ENCODE peak calls at places on chromosomes 11 and 22, in seven cellular contexts. One of them, this sample, is unnamed.

GRCh38 chr11:6606471-6607189 is 3.1 kb downstream of the ILK start:
- DNase-seq in neuronal stem cell: peak
- DNase-seq in trophoblast cell: peak
- DNase-seq in mesendoderm: peak
- DNase-seq in H1: peak
- DNase-seq in H9: peak
- DNase-seq in IMR-90: peak
- DNase-seq in this sample: peak

GRCh38 chr11:117818036-117818858 is 6.3 kb downstream of the FXYD2 start:
- DNase-seq in H1: no peak
- DNase-seq in trophoblast cell: peak
- DNase-seq in mesendoderm: peak
- DNase-seq in neuronal stem cell: no peak
- DNase-seq in IMR-90: peak
- DNase-seq in H9: no peak
- DNase-seq in this sample: peak

GRCh38 chr22:43658823-43659222 is 153.3 kb downstream of the EFCAB6 start:
- DNase-seq in trophoblast cell: no peak
- DNase-seq in IMR-90: no peak
- DNase-seq in mesendoderm: peak
- DNase-seq in H1: peak
- DNase-seq in H9: no peak
- DNase-seq in neuronal stem cell: no peak
- DNase-seq in this sample: no peak

GRCh38 chr11:77154381-77155081 is 26.5 kb downstream of the MYO7A start:
- DNase-seq in trophoblast cell: no peak
- DNase-seq in H9: no peak
- DNase-seq in H1: no peak
- DNase-seq in mesendoderm: no peak
- DNase-seq in neuronal stem cell: no peak
- DNase-seq in IMR-90: no peak
- DNase-seq in this sample: no peak

GRCh38 chr22:47446331-47446730 is 683.9 kb downstream of the TBC1D22A start:
- DNase-seq in mesendoderm: no peak
- DNase-seq in H9: no peak
- DNase-seq in H1: no peak
- DNase-seq in trophoblast cell: no peak
- DNase-seq in IMR-90: no peak
- DNase-seq in neuronal stem cell: no peak
- DNase-seq in this sample: no peak

GRCh38 chr11:107665016-107665415 is 46.8 kb downstream of the SLN start:
- DNase-seq in neuronal stem cell: no peak
- DNase-seq in H1: no peak
- DNase-seq in mesendoderm: no peak
- DNase-seq in IMR-90: no peak
- DNase-seq in H9: no peak
- DNase-seq in trophoblast cell: no peak
- DNase-seq in this sample: no peak

GRCh38 chr11:44565746-44566558 is 489 bp downstream of the CD82 start:
- DNase-seq in neuronal stem cell: no peak
- DNase-seq in trophoblast cell: no peak
- DNase-seq in IMR-90: no peak
- DNase-seq in mesendoderm: peak
- DNase-seq in H9: peak
- DNase-seq in H1: no peak
- DNase-seq in this sample: no peak

GRCh38 chr11:134155456-134155855 is 68.3 kb downstream of the NCAPD3 start:
- DNase-seq in trophoblast cell: no peak
- DNase-seq in H9: no peak
- DNase-seq in mesendoderm: no peak
- DNase-seq in IMR-90: no peak
- DNase-seq in H1: no peak
- DNase-seq in neuronal stem cell: no peak
- DNase-seq in this sample: no peak

GRCh38 chr22:27933186-27933983 is 14.3 kb upstream of the PITPNB start:
- DNase-seq in H1: no peak
- DNase-seq in H9: no peak
- DNase-seq in mesendoderm: no peak
- DNase-seq in neuronal stem cell: no peak
- DNase-seq in trophoblast cell: no peak
- DNase-seq in IMR-90: no peak
- DNase-seq in this sample: no peak

GRCh38 chr11:8925711-8926110 is 7.0 kb downstream of the C11orf16 start:
- DNase-seq in trophoblast cell: no peak
- DNase-seq in H1: no peak
- DNase-seq in mesendoderm: no peak
- DNase-seq in neuronal stem cell: no peak
- DNase-seq in H9: no peak
- DNase-seq in IMR-90: no peak
- DNase-seq in this sample: no peak

GRCh38 chr22:37244114-37244921 is at the start of gene RAC2:
- DNase-seq in neuronal stem cell: no peak
- DNase-seq in mesendoderm: peak
- DNase-seq in IMR-90: peak
- DNase-seq in trophoblast cell: no peak
- DNase-seq in H1: no peak
- DNase-seq in H9: peak
- DNase-seq in this sample: peak

GRCh38 chr22:29040385-29041275 is 21.0 kb downstream of the C22orf31 start:
- DNase-seq in IMR-90: peak
- DNase-seq in trophoblast cell: peak
- DNase-seq in neuronal stem cell: peak
- DNase-seq in mesendoderm: peak
- DNase-seq in H1: no peak
- DNase-seq in H9: peak
- DNase-seq in this sample: peak

GRCh38 chr11:108853864-108854263 is 189.0 kb downstream of the DDX10 start:
- DNase-seq in H1: no peak
- DNase-seq in neuronal stem cell: peak
- DNase-seq in mesendoderm: peak
- DNase-seq in H9: no peak
- DNase-seq in IMR-90: no peak
- DNase-seq in trophoblast cell: no peak
- DNase-seq in this sample: peak

GRCh38 chr22:30941363-30941740 is 27.2 kb downstream of the MORC2 start:
- DNase-seq in H1: no peak
- DNase-seq in H9: no peak
- DNase-seq in IMR-90: no peak
- DNase-seq in mesendoderm: no peak
- DNase-seq in trophoblast cell: no peak
- DNase-seq in neuronal stem cell: no peak
- DNase-seq in this sample: no peak

GRCh38 chr11:68750197-68750987 is 928 bp downstream of the TESMIN start:
- DNase-seq in H1: peak
- DNase-seq in trophoblast cell: no peak
- DNase-seq in H9: peak
- DNase-seq in neuronal stem cell: peak
- DNase-seq in mesendoderm: peak
- DNase-seq in IMR-90: no peak
- DNase-seq in this sample: no peak

DNA sequence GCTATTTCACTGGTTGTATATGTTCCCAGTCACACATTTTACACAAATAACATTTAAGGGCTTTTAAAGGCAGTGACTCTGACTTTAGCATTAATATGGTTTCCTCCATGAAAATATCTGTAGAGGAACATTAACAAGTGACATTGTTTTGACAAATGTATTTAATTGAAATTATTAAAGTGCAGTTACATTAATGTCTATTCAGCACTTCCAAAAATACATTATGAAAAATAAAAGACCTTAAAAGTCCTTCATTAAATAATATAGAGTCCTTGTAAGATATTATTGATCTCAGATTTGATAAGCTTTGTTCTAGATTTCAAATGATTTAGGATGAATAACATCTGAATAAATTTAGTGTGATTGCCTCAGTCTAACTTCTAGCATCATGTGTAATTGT is 951.9 kb upstream of the CHORDC1 start:
- DNase-seq in trophoblast cell: no peak
- DNase-seq in neuronal stem cell: no peak
- DNase-seq in H1: no peak
- DNase-seq in mesendoderm: no peak
- DNase-seq in IMR-90: no peak
- DNase-seq in H9: no peak
- DNase-seq in this sample: no peak
- H3K23ac ChIP-seq in trophoblast cell: no peak
- H3K23ac ChIP-seq in neuronal stem cell: no peak
- H3K23ac ChIP-seq in H1: no peak
- H3K23ac ChIP-seq in mesendoderm: no peak
- H3K23ac ChIP-seq in IMR-90: no peak
- H3K23ac ChIP-seq in H9: no peak
- H3K23ac ChIP-seq in this sample: no peak

DNA sequence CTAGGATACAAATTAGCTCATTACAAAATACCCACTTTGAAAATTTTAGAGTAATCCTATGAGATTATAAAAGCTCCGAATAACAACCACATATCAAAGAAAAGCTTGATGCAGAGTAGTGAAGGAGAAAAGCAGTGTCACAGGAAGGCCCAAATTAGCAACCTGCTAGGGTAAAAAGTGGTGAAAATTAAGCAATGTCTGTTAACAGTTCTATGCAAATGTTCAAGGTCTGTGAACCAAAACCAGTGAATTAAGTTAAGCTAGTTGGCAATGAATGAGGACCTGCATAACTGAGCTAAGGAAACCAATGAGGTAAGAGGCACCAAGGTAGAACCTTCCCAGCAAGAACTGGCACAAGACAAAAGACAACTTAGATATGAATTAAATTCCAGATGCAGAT is 29.6 kb downstream of the PRDM10 start:
- DNase-seq in mesendoderm: peak
- DNase-seq in neuronal stem cell: no peak
- DNase-seq in H1: no peak
- DNase-seq in trophoblast cell: no peak
- DNase-seq in IMR-90: no peak
- DNase-seq in H9: no peak
- DNase-seq in this sample: no peak
- H3K23ac ChIP-seq in mesendoderm: no peak
- H3K23ac ChIP-seq in neuronal stem cell: no peak
- H3K23ac ChIP-seq in H1: no peak
- H3K23ac ChIP-seq in trophoblast cell: no peak
- H3K23ac ChIP-seq in IMR-90: no peak
- H3K23ac ChIP-seq in H9: no peak
- H3K23ac ChIP-seq in this sample: no peak

GRCh38 chr22:24338701-24339451 is 68.2 kb downstream of the SPECC1L start:
- DNase-seq in mesendoderm: peak
- DNase-seq in neuronal stem cell: peak
- DNase-seq in trophoblast cell: peak
- DNase-seq in IMR-90: peak
- DNase-seq in H9: no peak
- DNase-seq in H1: no peak
- DNase-seq in this sample: peak
- H3K23ac ChIP-seq in mesendoderm: no peak
- H3K23ac ChIP-seq in neuronal stem cell: no peak
- H3K23ac ChIP-seq in trophoblast cell: no peak
- H3K23ac ChIP-seq in IMR-90: peak
- H3K23ac ChIP-seq in H9: no peak
- H3K23ac ChIP-seq in H1: no peak
- H3K23ac ChIP-seq in this sample: no peak

GRCh38 chr11:103903621-103904323 is 132.7 kb upstream of the DDI1 start:
- DNase-seq in trophoblast cell: no peak
- DNase-seq in H1: no peak
- DNase-seq in neuronal stem cell: no peak
- DNase-seq in mesendoderm: no peak
- DNase-seq in H9: no peak
- DNase-seq in IMR-90: no peak
- DNase-seq in this sample: no peak
- H3K23ac ChIP-seq in trophoblast cell: no peak
- H3K23ac ChIP-seq in H1: no peak
- H3K23ac ChIP-seq in neuronal stem cell: no peak
- H3K23ac ChIP-seq in mesendoderm: no peak
- H3K23ac ChIP-seq in H9: no peak
- H3K23ac ChIP-seq in IMR-90: no peak
- H3K23ac ChIP-seq in this sample: no peak

GRCh38 chr11:60875856-60876485 is 8.6 kb downstream of the ZP1 start:
- DNase-seq in H9: no peak
- DNase-seq in H1: no peak
- DNase-seq in IMR-90: no peak
- DNase-seq in mesendoderm: no peak
- DNase-seq in trophoblast cell: no peak
- DNase-seq in neuronal stem cell: no peak
- DNase-seq in this sample: no peak

GRCh38 chr11:60872952-60873524 is 5.7 kb downstream of the ZP1 start:
- DNase-seq in neuronal stem cell: no peak
- DNase-seq in H1: peak
- DNase-seq in IMR-90: peak
- DNase-seq in mesendoderm: peak
- DNase-seq in H9: peak
- DNase-seq in trophoblast cell: no peak
- DNase-seq in this sample: peak

GRCh38 chr11:60873533-60873932 is 6.2 kb downstream of the ZP1 start:
- DNase-seq in trophoblast cell: no peak
- DNase-seq in mesendoderm: no peak
- DNase-seq in H1: no peak
- DNase-seq in neuronal stem cell: no peak
- DNase-seq in H9: no peak
- DNase-seq in IMR-90: no peak
- DNase-seq in this sample: no peak

GRCh38 chr11:60874421-60875365 is 7.4 kb downstream of the ZP1 start:
- DNase-seq in neuronal stem cell: no peak
- DNase-seq in H9: no peak
- DNase-seq in trophoblast cell: no peak
- DNase-seq in IMR-90: no peak
- DNase-seq in mesendoderm: no peak
- DNase-seq in H1: no peak
- DNase-seq in this sample: no peak

GRCh38 chr11:60875366-60875720 is 8.0 kb downstream of the ZP1 start:
- DNase-seq in neuronal stem cell: no peak
- DNase-seq in H1: no peak
- DNase-seq in IMR-90: no peak
- DNase-seq in H9: no peak
- DNase-seq in trophoblast cell: no peak
- DNase-seq in mesendoderm: no peak
- DNase-seq in this sample: no peak
- H3K23ac ChIP-seq in neuronal stem cell: no peak
- H3K23ac ChIP-seq in H1: no peak
- H3K23ac ChIP-seq in IMR-90: no peak
- H3K23ac ChIP-seq in H9: no peak
- H3K23ac ChIP-seq in trophoblast cell: no peak
- H3K23ac ChIP-seq in mesendoderm: no peak
- H3K23ac ChIP-seq in this sample: no peak

DNA sequence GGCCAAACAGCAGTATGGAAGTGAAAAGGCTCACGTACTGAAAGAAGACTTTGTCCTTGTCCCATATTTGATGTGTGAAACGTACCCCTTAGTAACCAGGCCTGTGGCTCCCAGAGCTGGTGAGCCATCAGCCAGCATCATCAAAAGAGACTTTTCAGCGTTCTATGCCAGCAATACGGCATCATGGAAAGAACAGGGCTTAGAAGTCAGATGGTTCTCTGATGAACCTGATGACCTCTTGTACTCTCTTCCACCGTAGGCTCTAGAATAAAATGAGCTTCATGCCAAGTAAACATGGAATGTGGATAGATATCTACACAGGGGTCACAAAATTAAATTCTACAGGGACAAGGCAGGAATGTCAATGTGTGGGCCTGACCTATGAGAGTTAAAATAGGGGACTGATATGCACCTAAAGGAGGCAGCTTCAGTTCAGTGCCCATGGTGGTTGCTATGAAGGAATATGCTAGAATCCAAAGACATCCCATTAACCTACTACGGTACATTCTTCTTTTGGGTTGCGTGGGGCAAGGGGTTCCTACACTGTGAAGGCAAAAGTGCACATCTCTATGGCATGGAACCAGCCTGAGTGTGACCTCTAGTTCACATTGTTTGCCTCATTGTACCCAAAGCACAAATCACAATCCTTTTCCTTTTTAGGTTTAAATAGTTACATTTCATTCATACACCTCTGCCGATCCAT is 130.6 kb downstream of the ETS1 start:
- DNase-seq in trophoblast cell: no peak
- DNase-seq in H1: no peak
- DNase-seq in IMR-90: no peak
- DNase-seq in mesendoderm: no peak
- DNase-seq in H9: no peak
- DNase-seq in neuronal stem cell: no peak
- DNase-seq in this sample: no peak
- H3K23ac ChIP-seq in trophoblast cell: no peak
- H3K23ac ChIP-seq in H1: no peak
- H3K23ac ChIP-seq in IMR-90: no peak
- H3K23ac ChIP-seq in mesendoderm: no peak
- H3K23ac ChIP-seq in H9: no peak
- H3K23ac ChIP-seq in neuronal stem cell: no peak
- H3K23ac ChIP-seq in this sample: no peak